ENCODE peak calls at places on chromosome 2, in eight cellular contexts. One of them, this sample, is unnamed.

GRCh38 chr2:39719317-39719716 is 53.6 kb downstream of the TMEM178A start:
- DNase-seq in stimulated activated CD4-positive, alpha-beta T cell treated with anti-CD3 and anti-CD28 coated beads, TNF-alpha, amount 100 ng/mL, for 4 hours: no peak
- DNase-seq in HCT116: no peak
- DNase-seq in foreskin fibroblast: no peak
- DNase-seq in adipocyte: no peak
- DNase-seq in NCI-H774: no peak
- DNase-seq in D341Med: no peak
- DNase-seq in T follicular helper cell: no peak
- DNase-seq in this sample: peak; percentile 75

GRCh38 chr2:12110074-12110473 is 363.6 kb downstream of the LPIN1 start:
- DNase-seq in adipocyte: peak; percentile 46
- DNase-seq in stimulated activated CD4-positive, alpha-beta T cell treated with anti-CD3 and anti-CD28 coated beads, TNF-alpha, amount 100 ng/mL, for 4 hours: no peak
- DNase-seq in HCT116: no peak
- DNase-seq in D341Med: no peak
- DNase-seq in T follicular helper cell: no peak
- DNase-seq in NCI-H774: no peak
- DNase-seq in foreskin fibroblast: no peak
- DNase-seq in this sample: no peak

GRCh38 chr2:143426296-143426695 is 297.1 kb downstream of the ARHGAP15 start:
- DNase-seq in HCT116: no peak
- DNase-seq in foreskin fibroblast: peak; percentile 70
- DNase-seq in adipocyte: peak; percentile 77
- DNase-seq in stimulated activated CD4-positive, alpha-beta T cell treated with anti-CD3 and anti-CD28 coated beads, TNF-alpha, amount 100 ng/mL, for 4 hours: no peak
- DNase-seq in T follicular helper cell: no peak
- DNase-seq in NCI-H774: no peak
- DNase-seq in D341Med: no peak
- DNase-seq in this sample: no peak

GRCh38 chr2:26847663-26848335 is at the start of gene DPYSL5:
- DNase-seq in HCT116: peak; percentile 10
- DNase-seq in stimulated activated CD4-positive, alpha-beta T cell treated with anti-CD3 and anti-CD28 coated beads, TNF-alpha, amount 100 ng/mL, for 4 hours: no peak
- DNase-seq in NCI-H774: peak; percentile 88
- DNase-seq in adipocyte: peak; percentile 7
- DNase-seq in T follicular helper cell: no peak
- DNase-seq in foreskin fibroblast: no peak
- DNase-seq in D341Med: peak; percentile 94
- DNase-seq in this sample: peak; percentile 83

GRCh38 chr2:69893684-69894481 is at the start of gene SNRNP27:
- DNase-seq in NCI-H774: peak; percentile 68
- DNase-seq in adipocyte: peak; percentile 89
- DNase-seq in T follicular helper cell: peak; percentile 68
- DNase-seq in D341Med: peak; percentile 85
- DNase-seq in HCT116: peak; percentile 67
- DNase-seq in foreskin fibroblast: peak; percentile 74
- DNase-seq in stimulated activated CD4-positive, alpha-beta T cell treated with anti-CD3 and anti-CD28 coated beads, TNF-alpha, amount 100 ng/mL, for 4 hours: peak; percentile 71
- DNase-seq in this sample: peak; percentile 86

GRCh38 chr2:204483497-204484164 is 61.6 kb upstream of the PARD3B start:
- DNase-seq in adipocyte: no peak
- DNase-seq in HCT116: no peak
- DNase-seq in D341Med: no peak
- DNase-seq in foreskin fibroblast: no peak
- DNase-seq in stimulated activated CD4-positive, alpha-beta T cell treated with anti-CD3 and anti-CD28 coated beads, TNF-alpha, amount 100 ng/mL, for 4 hours: no peak
- DNase-seq in NCI-H774: peak; percentile 37
- DNase-seq in T follicular helper cell: no peak
- DNase-seq in this sample: no peak

GRCh38 chr2:97936199-97936598 is 59.5 kb downstream of the TMEM131 start:
- DNase-seq in HCT116: peak; percentile 54
- DNase-seq in NCI-H774: peak; percentile 21
- DNase-seq in adipocyte: no peak
- DNase-seq in foreskin fibroblast: no peak
- DNase-seq in D341Med: peak; percentile 39
- DNase-seq in stimulated activated CD4-positive, alpha-beta T cell treated with anti-CD3 and anti-CD28 coated beads, TNF-alpha, amount 100 ng/mL, for 4 hours: no peak
- DNase-seq in T follicular helper cell: no peak
- DNase-seq in this sample: no peak

GRCh38 chr2:28580078-28580477 is 84.2 kb downstream of the PLB1 start:
- DNase-seq in T follicular helper cell: no peak
- DNase-seq in foreskin fibroblast: no peak
- DNase-seq in NCI-H774: no peak
- DNase-seq in stimulated activated CD4-positive, alpha-beta T cell treated with anti-CD3 and anti-CD28 coated beads, TNF-alpha, amount 100 ng/mL, for 4 hours: no peak
- DNase-seq in HCT116: no peak
- DNase-seq in D341Med: no peak
- DNase-seq in adipocyte: peak; percentile 12
- DNase-seq in this sample: no peak

GRCh38 chr2:156565066-156565710 is 129.0 kb downstream of the GPD2 start:
- DNase-seq in adipocyte: peak; percentile 71
- DNase-seq in stimulated activated CD4-positive, alpha-beta T cell treated with anti-CD3 and anti-CD28 coated beads, TNF-alpha, amount 100 ng/mL, for 4 hours: no peak
- DNase-seq in HCT116: no peak
- DNase-seq in D341Med: no peak
- DNase-seq in T follicular helper cell: no peak
- DNase-seq in NCI-H774: no peak
- DNase-seq in foreskin fibroblast: peak; percentile 56
- DNase-seq in this sample: no peak

GRCh38 chr2:1642066-1642861 is 102.1 kb downstream of the PXDN start:
- DNase-seq in D341Med: peak; percentile 12
- DNase-seq in T follicular helper cell: no peak
- DNase-seq in stimulated activated CD4-positive, alpha-beta T cell treated with anti-CD3 and anti-CD28 coated beads, TNF-alpha, amount 100 ng/mL, for 4 hours: no peak
- DNase-seq in adipocyte: no peak
- DNase-seq in NCI-H774: no peak
- DNase-seq in HCT116: no peak
- DNase-seq in foreskin fibroblast: peak; percentile 11
- DNase-seq in this sample: no peak

GRCh38 chr2:168568476-168569227 is 112.6 kb downstream of the CERS6 start:
- DNase-seq in adipocyte: peak; percentile 19
- DNase-seq in D341Med: no peak
- DNase-seq in NCI-H774: no peak
- DNase-seq in stimulated activated CD4-positive, alpha-beta T cell treated with anti-CD3 and anti-CD28 coated beads, TNF-alpha, amount 100 ng/mL, for 4 hours: no peak
- DNase-seq in foreskin fibroblast: no peak
- DNase-seq in HCT116: no peak
- DNase-seq in T follicular helper cell: no peak
- DNase-seq in this sample: no peak

GRCh38 chr2:105712981-105713596 is 31.6 kb upstream of the NCK2 start:
- DNase-seq in adipocyte: peak; percentile 8
- DNase-seq in T follicular helper cell: no peak
- DNase-seq in stimulated activated CD4-positive, alpha-beta T cell treated with anti-CD3 and anti-CD28 coated beads, TNF-alpha, amount 100 ng/mL, for 4 hours: no peak
- DNase-seq in HCT116: no peak
- DNase-seq in foreskin fibroblast: peak; percentile 38
- DNase-seq in D341Med: no peak
- DNase-seq in NCI-H774: no peak
- DNase-seq in this sample: no peak